ENCODE peak calls at places on chromosomes 2 and 18, in seven cellular contexts. L is body of pancreas, K is gastrocnemius medialis, I is right lobe of liver, J is Peyer's patch, N is NB4, T is GM12891. U is an unnamed sample.
A peak's percentile ranks its signal among the peaks of the same experiment; 100 is the strongest.

GRCh38 chr2:236081171-236081570 is 87.0 kb downstream of the GBX2 start:
- DNase-seq in I (no peak), J (no peak), T (no peak), N (no peak), K (no peak), L (no peak), U (peak; percentile 28)

GRCh38 chr18:10405014-10405493 is 49.4 kb upstream of the APCDD1 start:
- DNase-seq in K (no peak), I (no peak), L (no peak), J (no peak), N (no peak), T (no peak), U (no peak)

GRCh38 chr2:201821080-201821479 is 14.7 kb downstream of the CDK15 start:
- DNase-seq in L (no peak), I (no peak), N (no peak), K (no peak), T (no peak), J (no peak), U (no peak)

GRCh38 chr2:174546519-174547506 is 50.8 kb downstream of the WIPF1 start:
- DNase-seq in I (no peak), L (no peak), N (peak; percentile 62), K (no peak), T (no peak), J (no peak), U (peak; percentile 38)

GRCh38 chr2:217807025-217807424 is 195.8 kb downstream of the TNS1 start:
- DNase-seq in T (no peak), N (no peak), J (no peak), L (no peak), K (no peak), I (no peak), U (no peak)

GRCh38 chr2:124178719-124179118 is 153.6 kb downstream of the CNTNAP5 start:
- DNase-seq in N (no peak), J (no peak), L (no peak), I (no peak), T (no peak), K (no peak), U (no peak)

GRCh38 chr2:150495993-150496627 is 8.6 kb upstream of the RND3 start:
- DNase-seq in J (no peak), I (no peak), L (no peak), T (no peak), N (no peak), K (no peak), U (no peak)

GRCh38 chr18:23881778-23882177 is 132.8 kb upstream of the TTC39C start:
- DNase-seq in J (no peak), N (no peak), K (no peak), T (no peak), L (peak; percentile 64), I (no peak), U (no peak)

GRCh38 chr18:22856870-22857269 is 76.3 kb upstream of the RBBP8 start:
- DNase-seq in T (no peak), L (no peak), N (no peak), I (no peak), J (no peak), K (no peak), U (no peak)

GRCh38 chr2:218370410-218371063 is 11.5 kb upstream of the SLC11A1 start:
- DNase-seq in L (no peak), I (peak; percentile 65), J (no peak), T (no peak), N (peak; percentile 92), K (peak; percentile 62), U (no peak)

GRCh38 chr2:195018462-195018861 is 638.6 kb upstream of the SLC39A10 start:
- DNase-seq in T (no peak), K (no peak), I (no peak), J (no peak), N (no peak), L (no peak), U (no peak)

GRCh38 chr2:159600752-159601151 is 15.6 kb downstream of the BAZ2B start:
- DNase-seq in J (no peak), I (no peak), N (no peak), T (no peak), K (no peak), L (no peak), U (no peak)

GRCh38 chr18:42582266-42582665 is 533.2 kb downstream of the RIT2 start:
- DNase-seq in N (no peak), L (no peak), J (no peak), I (no peak), K (no peak), T (no peak), U (no peak)

GRCh38 chr2:893311-893710 is 57.3 kb upstream of the SNTG2 start:
- DNase-seq in K (no peak), I (no peak), T (no peak), L (peak; percentile 44), J (no peak), N (peak; percentile 78), U (no peak)

GRCh38 chr2:169734172-169734847 is 678 bp downstream of the KLHL23 start:
- DNase-seq in K (no peak), L (peak; percentile 24), J (peak; percentile 61), I (peak; percentile 64), N (peak; percentile 74), T (peak; percentile 33), U (peak; percentile 59)

GRCh38 chr2:137255990-137256389 is 490.6 kb downstream of the THSD7B start:
- DNase-seq in N (no peak), K (no peak), J (no peak), I (no peak), T (no peak), L (no peak), U (no peak)

GRCh38 chr2:97868986-97869721 is 126.6 kb downstream of the TMEM131 start:
- DNase-seq in N (peak; percentile 51), T (no peak), K (peak; percentile 92), I (no peak), L (no peak), J (peak; percentile 55), U (no peak)

GRCh38 chr2:37501121-37501520 is 156.7 kb downstream of the QPCT start:
- DNase-seq in K (no peak), I (no peak), J (no peak), N (no peak), T (no peak), L (no peak), U (no peak)

DNA sequence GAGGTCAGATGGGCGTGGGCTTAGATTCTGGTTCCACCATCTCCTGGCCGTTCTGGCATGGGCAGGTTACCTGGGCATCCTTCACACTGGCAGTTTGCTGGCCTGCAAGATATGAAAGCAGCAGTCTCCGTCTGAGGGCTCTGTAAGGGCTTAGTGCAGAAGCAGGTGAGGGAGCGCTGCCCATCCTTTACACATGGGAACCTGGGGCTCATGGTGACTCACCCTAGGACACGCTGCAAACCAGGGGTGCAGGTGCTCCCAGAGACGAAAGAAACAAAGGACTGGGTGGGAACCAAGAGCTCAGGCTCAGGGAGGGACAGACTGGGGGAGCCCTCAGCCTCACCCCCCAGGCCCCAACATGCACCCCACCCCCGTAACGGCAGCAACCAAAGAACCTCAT is 10.7 kb upstream of the ID2 start:
- DNase-seq in I (no peak), K (no peak), J (no peak), T (no peak), L (no peak), N (no peak), U (no peak)
- TF ChIP-seq POLR2A in I (no peak), K (no peak), J (no peak), T (no peak), L (no peak), N (no peak), U (no peak)

DNA sequence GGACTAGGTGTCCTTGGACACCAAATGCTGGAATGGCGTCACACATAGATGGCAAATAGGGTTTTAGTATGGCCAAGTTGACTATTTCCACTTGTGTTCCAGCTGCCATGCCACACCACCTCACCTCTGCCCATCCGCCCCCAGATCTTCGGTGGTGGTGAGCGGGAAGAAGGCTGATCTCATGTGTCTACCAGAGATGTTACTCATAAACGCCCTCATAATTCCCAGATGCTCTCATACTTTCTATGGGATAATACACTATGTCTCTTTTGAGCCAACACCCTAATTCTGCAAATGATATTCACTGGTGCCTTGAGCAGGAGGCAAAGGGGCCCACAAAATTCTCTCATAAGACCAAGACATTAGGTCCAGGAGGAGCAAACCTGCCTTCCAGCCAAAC is 281.1 kb upstream of the FN1 start:
- DNase-seq in T (no peak), I (no peak), J (no peak), L (no peak), N (no peak), K (no peak), U (no peak)
- TF ChIP-seq POLR2A in T (no peak), I (no peak), J (no peak), L (no peak), N (no peak), K (no peak), U (no peak)

DNA sequence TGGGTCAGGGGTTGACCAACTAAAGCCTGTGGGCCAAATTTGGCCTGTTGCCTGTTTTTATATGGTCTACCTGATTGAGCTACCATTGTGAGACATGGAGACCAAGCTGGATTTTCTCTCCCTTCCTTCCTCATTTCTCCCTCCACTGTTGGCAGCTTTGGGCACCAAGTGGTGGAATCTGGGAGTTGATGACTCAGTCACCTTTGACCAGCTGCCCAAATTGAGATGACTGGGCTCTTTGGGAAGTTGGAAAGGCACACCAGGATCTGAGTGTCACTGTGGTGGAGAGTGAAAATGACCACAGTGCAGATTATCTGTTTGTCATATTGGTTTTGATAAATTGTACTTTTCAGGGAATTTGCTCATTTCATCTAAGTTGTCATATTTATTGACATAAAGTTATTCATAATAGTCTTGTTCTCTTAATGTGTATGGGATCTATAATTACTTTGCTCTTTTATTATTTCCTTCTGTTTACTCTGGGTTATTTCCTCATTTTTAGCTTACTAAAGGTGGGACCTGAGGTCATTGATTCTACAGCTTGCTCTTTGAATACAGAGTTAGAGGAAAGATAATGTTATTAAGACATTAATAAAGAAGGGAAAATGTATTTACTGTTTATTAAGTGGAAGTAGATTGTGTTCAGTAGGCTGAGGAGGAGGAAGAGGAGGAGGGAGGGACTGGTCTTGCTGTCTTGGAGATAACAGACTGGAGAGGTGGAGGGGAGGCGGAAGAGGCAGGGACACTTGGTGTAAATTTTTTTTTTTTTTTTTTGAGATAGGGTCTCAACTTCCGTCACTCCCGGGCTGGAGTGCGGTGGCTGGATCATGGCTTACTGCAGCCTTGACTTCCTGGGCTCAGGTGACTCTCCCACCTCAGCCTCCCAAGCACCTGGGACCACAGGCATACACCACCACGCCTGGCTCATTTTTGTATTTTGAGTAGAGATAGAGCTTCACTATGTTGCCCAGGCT is 31.8 kb downstream of the AGFG1 start:
- DNase-seq in K (peak; percentile 74), N (peak; percentile 36), T (no peak), J (no peak), I (no peak), L (peak; percentile 39), U (peak; percentile 51)
- TF ChIP-seq POLR2A in K (no peak), N (no peak), T (no peak), J (no peak), I (no peak), L (no peak), U (no peak)

GRCh38 chr2:208542465-208543041 is 136.0 kb downstream of the PTH2R start:
- DNase-seq in T (no peak), K (no peak), L (no peak), J (no peak), N (no peak), I (no peak), U (peak; percentile 64)
- TF ChIP-seq POLR2A in T (no peak), K (no peak), L (no peak), J (no peak), N (no peak), I (no peak), U (no peak)

DNA sequence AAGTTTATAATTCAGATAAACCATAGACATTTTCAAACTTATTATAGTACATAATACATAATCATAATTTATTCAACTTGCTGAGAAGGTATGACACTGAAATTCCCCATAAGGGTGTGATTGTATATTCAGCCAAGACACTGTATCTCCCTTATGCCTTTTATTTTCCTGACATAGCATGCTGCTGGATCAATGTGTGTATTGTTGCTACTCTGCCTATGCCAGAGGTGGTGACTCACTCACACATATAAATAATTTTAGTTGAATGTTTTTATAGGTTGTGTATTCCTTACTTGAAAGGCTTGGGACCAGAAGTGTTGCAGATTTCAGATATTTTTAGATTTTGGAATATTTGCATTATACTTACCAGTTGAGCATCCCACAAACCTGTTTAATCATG is 86.8 kb downstream of the VRK2 start:
- DNase-seq in K (no peak), T (no peak), N (no peak), J (no peak), I (no peak), L (no peak), U (no peak)
- TF ChIP-seq POLR2A in K (no peak), T (no peak), N (no peak), J (no peak), I (no peak), L (no peak), U (no peak)